ENCODE peak calls at places on chromosome 7, in six cellular contexts. G is HCT116, S is suprapubic skin, N is HL-60, L is Panc1, K is GM23338. B is an unnamed sample.

GRCh38 chr7:152909683-152910544 is 150.4 kb downstream of the ACTR3B start:
- DNase-seq in K (no peak), S (no peak), L (no peak), G (no peak), N (no peak), B (no peak)

GRCh38 chr7:151168022-151168786 is 710 bp upstream of the GBX1 start:
- DNase-seq in S (no peak), K (peak), N (peak), L (no peak), G (no peak), B (no peak)

GRCh38 chr7:141700291-141700847 is 1.6 kb downstream of the DENND11 start:
- DNase-seq in K (no peak), N (no peak), S (no peak), L (no peak), G (no peak), B (no peak)

GRCh38 chr7:15780271-15780670 is 93.8 kb upstream of the MEOX2 start:
- DNase-seq in K (peak), L (no peak), S (no peak), N (no peak), G (no peak), B (no peak)

GRCh38 chr7:149879801-149880738 is 6.3 kb downstream of the ATP6V0E2 start:
- DNase-seq in L (no peak), K (no peak), N (no peak), G (no peak), S (no peak), B (no peak)

GRCh38 chr7:121505021-121505420 is 108.9 kb upstream of the FAM3C start:
- DNase-seq in L (no peak), N (no peak), S (no peak), K (no peak), G (no peak), B (no peak)

GRCh38 chr7:138902156-138902555 is 79.0 kb downstream of the KIAA1549 start:
- DNase-seq in S (no peak), L (no peak), K (no peak), N (no peak), G (no peak), B (no peak)

GRCh38 chr7:85068796-85069195 is 118.1 kb downstream of the SEMA3D start:
- DNase-seq in S (no peak), L (no peak), N (no peak), G (no peak), K (no peak), B (no peak)

GRCh38 chr7:26549281-26549943 is 257.8 kb downstream of the SNX10 start:
- DNase-seq in K (no peak), G (no peak), N (no peak), S (no peak), L (no peak), B (no peak)

GRCh38 chr7:50496541-50496940 is 46.4 kb upstream of the FIGNL1 start:
- DNase-seq in K (no peak), S (no peak), G (no peak), L (no peak), N (no peak), B (no peak)

GRCh38 chr7:130009848-130010688 is 41.1 kb downstream of the ZC3HC1 start:
- DNase-seq in K (no peak), S (peak), G (peak), N (no peak), L (peak), B (no peak)

GRCh38 chr7:38929460-38930171 is 20.6 kb upstream of the VPS41 start:
- DNase-seq in K (no peak), L (no peak), N (peak), S (no peak), G (no peak), B (no peak)

GRCh38 chr7:33904680-33905388 is 505 bp upstream of the BMPER start:
- DNase-seq in G (no peak), N (no peak), K (peak), S (no peak), L (no peak), B (no peak)

GRCh38 chr7:151871189-151871735 is 5.7 kb downstream of the PRKAG2 start:
- DNase-seq in K (no peak), L (no peak), N (no peak), G (no peak), S (no peak), B (no peak)

GRCh38 chr7:104958278-104958903 is 55.6 kb upstream of the KMT2E start:
- DNase-seq in L (no peak), K (no peak), G (no peak), N (no peak), S (no peak), B (no peak)
- TF ChIP-seq POLR2AphosphoS5 in L (no peak), K (no peak), G (no peak), N (no peak), S (no peak), B (no peak)

DNA sequence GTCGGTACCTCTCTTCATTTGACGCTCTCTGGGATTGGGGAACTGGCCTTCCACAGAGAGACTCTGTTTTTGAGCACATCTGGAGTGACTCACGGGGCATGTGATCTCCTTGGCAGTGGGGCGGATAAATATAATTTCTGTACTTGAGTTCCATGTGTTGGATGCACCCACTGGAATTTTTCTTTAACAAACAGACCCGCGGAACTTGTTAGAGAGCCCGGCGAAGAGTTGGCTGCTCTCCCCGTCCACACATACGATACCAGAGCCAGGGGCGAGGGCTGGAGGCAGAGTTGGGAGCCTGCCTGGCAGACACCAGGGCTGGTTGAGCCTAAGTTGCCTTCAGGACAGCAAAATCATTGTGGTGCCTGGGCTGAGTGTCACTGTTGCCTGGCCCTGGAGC is at the start of gene FAM180A:
- DNase-seq in G (no peak), L (no peak), N (no peak), S (peak), K (no peak), B (peak)
- H3K4me3 ChIP-seq in G (no peak), L (no peak), N (no peak), S (peak), K (no peak), B (peak)

DNA sequence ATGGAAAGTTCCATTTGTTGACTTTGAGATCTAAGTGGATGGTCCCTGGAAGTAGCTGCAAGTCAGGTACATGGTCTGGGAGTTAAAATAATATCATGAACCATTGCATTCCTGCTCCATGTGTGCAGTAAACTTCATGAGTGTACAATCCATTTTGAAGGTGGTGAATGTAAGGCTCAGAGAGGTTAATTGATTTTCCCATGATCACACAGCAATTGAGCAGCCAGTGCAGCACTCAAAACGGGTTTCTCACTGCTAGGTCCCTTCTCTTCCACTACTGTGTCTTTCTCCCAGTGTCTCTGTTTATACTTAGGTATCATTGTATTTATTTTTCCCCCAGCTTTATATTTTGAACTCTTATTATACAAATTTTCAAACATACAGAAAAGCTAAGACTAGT is 9.9 kb downstream of the ZSCAN25 start:
- DNase-seq in K (no peak), N (no peak), G (no peak), S (no peak), L (no peak), B (no peak)
- TF ChIP-seq CTCF in K (no peak), N (no peak), G (no peak), S (no peak), L (no peak), B (no peak)

GRCh38 chr7:140534743-140535142 is 55.4 kb upstream of the MKRN1 start:
- DNase-seq in G (no peak), S (no peak), N (no peak), L (no peak), K (no peak), B (no peak)
- TF ChIP-seq POLR2AphosphoS5 in G (no peak), S (no peak), N (no peak), L (no peak), K (no peak), B (no peak)

GRCh38 chr7:36280840-36281812 is 108.5 kb upstream of the ANLN start:
- DNase-seq in G (peak), L (peak), N (peak), S (peak), K (peak), B (peak)
- H3K4me3 ChIP-seq in G (peak), L (peak), N (no peak), S (no peak), K (peak), B (peak)

DNA sequence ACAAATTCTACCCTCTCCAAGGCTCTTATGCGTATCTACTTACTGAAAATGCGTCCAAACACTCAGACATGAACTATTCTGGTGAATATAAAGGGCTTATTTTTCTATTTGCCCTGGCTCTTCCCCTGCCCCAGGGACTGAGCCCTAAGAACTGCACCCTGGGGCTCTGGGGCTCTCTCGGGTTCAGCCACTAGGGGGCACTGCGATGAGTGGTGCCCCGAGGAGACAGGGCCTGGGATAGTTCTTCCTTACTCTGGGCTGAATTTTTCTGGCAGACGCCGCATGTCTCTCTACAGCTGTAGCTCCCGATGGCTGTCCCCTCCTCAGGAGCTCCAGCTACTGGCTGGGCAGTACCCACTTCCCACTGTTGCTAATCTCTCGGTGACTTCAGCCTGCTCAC is 30.8 kb upstream of the GSDME start:
- DNase-seq in G (no peak), S (no peak), L (no peak), N (no peak), K (no peak), B (no peak)
- TF ChIP-seq CTCF in G (peak), S (peak), L (peak), N (no peak), K (peak), B (no peak)

DNA sequence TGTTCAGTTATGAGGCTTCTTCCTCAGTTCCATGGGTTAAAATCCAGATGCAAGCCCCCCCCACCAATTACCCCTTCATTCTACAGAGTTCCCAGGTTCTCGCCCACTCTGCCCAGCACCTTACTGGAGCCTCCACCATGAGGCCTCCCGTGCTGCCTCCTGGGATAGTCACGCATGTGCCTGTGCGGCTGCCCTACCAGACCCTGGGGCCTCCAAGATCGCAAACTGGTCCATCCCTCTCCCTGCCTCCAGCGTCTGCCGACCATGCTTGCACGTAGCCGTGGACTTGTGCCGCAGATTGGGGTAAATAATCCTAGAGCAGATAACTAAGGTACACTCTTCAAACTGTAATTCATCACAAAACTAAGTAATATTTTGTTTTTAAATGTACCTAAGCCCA is 611.2 kb downstream of the PTPRN2 start:
- DNase-seq in G (no peak), K (no peak), L (no peak), S (peak), N (no peak), B (no peak)
- TF ChIP-seq POLR2AphosphoS5 in G (no peak), K (no peak), L (no peak), S (no peak), N (no peak), B (no peak)

GRCh38 chr7:43953071-43953470 is 26.8 kb downstream of the UBE2D4 start:
- DNase-seq in K (no peak), L (no peak), G (no peak), N (no peak), S (no peak), B (no peak)
- H3K4me3 ChIP-seq in K (no peak), L (no peak), G (no peak), N (no peak), S (no peak), B (no peak)

DNA sequence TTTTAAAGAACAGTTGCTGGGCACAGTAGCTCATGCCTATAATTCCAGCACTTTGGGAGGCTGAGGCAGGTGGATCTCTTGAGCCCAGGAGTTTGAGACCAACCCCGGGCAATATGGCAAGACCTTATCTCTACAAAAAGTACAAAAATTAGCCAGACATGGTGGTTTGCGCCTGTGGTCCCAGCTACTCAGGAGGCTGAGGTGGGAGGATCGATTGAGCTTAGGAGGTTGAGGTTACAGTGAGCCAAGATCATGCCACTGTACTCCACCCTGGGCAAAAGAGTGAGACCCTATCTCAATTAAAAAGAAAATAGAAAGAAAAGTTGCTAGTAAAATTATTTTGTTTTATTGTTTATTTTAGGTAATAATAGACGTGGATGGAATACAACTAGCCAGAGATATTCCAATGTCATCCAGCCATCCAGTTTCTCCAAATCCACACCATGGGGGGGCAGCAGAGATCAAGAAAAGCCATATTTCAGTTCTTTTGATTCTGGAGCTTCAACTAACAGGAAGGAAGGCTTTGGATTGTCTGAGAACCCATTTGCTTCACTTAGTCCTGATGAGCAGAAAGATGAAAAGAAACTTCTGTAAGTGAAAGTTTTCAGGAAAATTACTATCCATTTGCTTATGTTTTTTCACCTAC is 3.0 kb downstream of the NUP42 start:
- DNase-seq in N (no peak), K (peak), G (peak), L (peak), S (no peak), B (no peak)
- TF ChIP-seq CTCF in N (no peak), K (peak), G (peak), L (peak), S (peak), B (no peak)

B was measured in breast epithelium.